ENCODE peak calls at places on chromosomes 16 and 17, in four cellular contexts. One of them, this sample, is unnamed.

GRCh38 chr16:83631006-83631405 is 176.8 kb upstream of the HSBP1 start:
- DNase-seq in body of pancreas: no peak
- DNase-seq in IMR-90: no peak
- DNase-seq in BE2C: no peak
- DNase-seq in this sample: no peak

GRCh38 chr16:88591577-88592021 is 21.4 kb downstream of the ZC3H18 start:
- DNase-seq in body of pancreas: no peak
- DNase-seq in IMR-90: peak
- DNase-seq in BE2C: no peak
- DNase-seq in this sample: no peak

GRCh38 chr16:87145181-87146176 is 171.7 kb downstream of the C16orf95 start:
- DNase-seq in body of pancreas: no peak
- DNase-seq in IMR-90: peak
- DNase-seq in BE2C: no peak
- DNase-seq in this sample: no peak

GRCh38 chr17:17216236-17216635 is 10.1 kb upstream of the PLD6 start:
- DNase-seq in body of pancreas: no peak
- DNase-seq in IMR-90: no peak
- DNase-seq in BE2C: no peak
- DNase-seq in this sample: no peak

GRCh38 chr17:2084766-2085647 is 30.1 kb downstream of the HIC1 start:
- DNase-seq in body of pancreas: no peak
- DNase-seq in IMR-90: peak
- DNase-seq in BE2C: peak
- DNase-seq in this sample: peak

GRCh38 chr17:6530324-6530920 is 25.9 kb downstream of the PITPNM3 start:
- DNase-seq in body of pancreas: no peak
- DNase-seq in IMR-90: no peak
- DNase-seq in BE2C: no peak
- DNase-seq in this sample: no peak

GRCh38 chr16:66326995-66327513 is 39.4 kb upstream of the CDH5 start:
- DNase-seq in body of pancreas: peak
- DNase-seq in IMR-90: no peak
- DNase-seq in BE2C: no peak
- DNase-seq in this sample: no peak

GRCh38 chr16:85563515-85564276 is 49.4 kb upstream of the GSE1 start:
- DNase-seq in body of pancreas: peak
- DNase-seq in IMR-90: peak
- DNase-seq in BE2C: no peak
- DNase-seq in this sample: no peak

GRCh38 chr16:66401610-66402009 is 25.5 kb upstream of the BEAN1 start:
- DNase-seq in body of pancreas: no peak
- DNase-seq in IMR-90: no peak
- DNase-seq in BE2C: no peak
- DNase-seq in this sample: no peak

GRCh38 chr17:45751466-45751865 is 32.7 kb upstream of the CRHR1 start:
- DNase-seq in body of pancreas: no peak
- DNase-seq in IMR-90: no peak
- DNase-seq in BE2C: no peak
- DNase-seq in this sample: no peak

GRCh38 chr17:62179525-62180161 is 114.6 kb upstream of the MED13 start:
- DNase-seq in body of pancreas: no peak
- DNase-seq in IMR-90: peak
- DNase-seq in BE2C: peak
- DNase-seq in this sample: peak

GRCh38 chr17:32875904-32876413 is 965 bp downstream of the MYO1D start:
- DNase-seq in body of pancreas: no peak
- DNase-seq in IMR-90: peak
- DNase-seq in BE2C: no peak
- DNase-seq in this sample: peak

GRCh38 chr16:67284699-67285646 is 5.6 kb downstream of the PLEKHG4 start:
- DNase-seq in body of pancreas: peak
- DNase-seq in IMR-90: peak
- DNase-seq in BE2C: peak
- DNase-seq in this sample: no peak

GRCh38 chr17:72567774-72568173 is 447.0 kb downstream of the SOX9 start:
- DNase-seq in body of pancreas: no peak
- DNase-seq in IMR-90: no peak
- DNase-seq in BE2C: peak
- DNase-seq in this sample: no peak

GRCh38 chr17:22337467-22337866 is 645.1 kb downstream of the KCNJ18 start:
- DNase-seq in body of pancreas: no peak
- DNase-seq in IMR-90: no peak
- DNase-seq in BE2C: no peak
- DNase-seq in this sample: no peak

GRCh38 chr17:48640858-48641180 is 14.7 kb upstream of the HOXB9 start:
- DNase-seq in body of pancreas: no peak
- DNase-seq in IMR-90: no peak
- DNase-seq in BE2C: no peak
- DNase-seq in this sample: no peak

GRCh38 chr16:81666102-81666501 is 113.0 kb upstream of the PLCG2 start:
- DNase-seq in body of pancreas: no peak
- DNase-seq in IMR-90: no peak
- DNase-seq in BE2C: no peak
- DNase-seq in this sample: no peak

GRCh38 chr16:50213939-50214519 is 52.3 kb upstream of the ADCY7 start:
- DNase-seq in body of pancreas: no peak
- DNase-seq in IMR-90: peak
- DNase-seq in BE2C: no peak
- DNase-seq in this sample: peak

GRCh38 chr17:49498037-49498615 is 3.0 kb downstream of the NGFR start:
- DNase-seq in body of pancreas: no peak
- DNase-seq in IMR-90: no peak
- DNase-seq in BE2C: no peak
- DNase-seq in this sample: no peak

GRCh38 chr17:2050246-2050866 is 4.5 kb upstream of the HIC1 start:
- DNase-seq in body of pancreas: peak
- DNase-seq in IMR-90: peak
- DNase-seq in BE2C: peak
- DNase-seq in this sample: peak

GRCh38 chr17:56083475-56083874 is 69.8 kb upstream of the ANKFN1 start:
- DNase-seq in body of pancreas: no peak
- DNase-seq in IMR-90: no peak
- DNase-seq in BE2C: no peak
- DNase-seq in this sample: no peak

GRCh38 chr17:65022751-65023421 is 33.7 kb downstream of the GNA13 start:
- DNase-seq in body of pancreas: no peak
- DNase-seq in IMR-90: peak
- DNase-seq in BE2C: no peak
- DNase-seq in this sample: peak

GRCh38 chr17:55259684-55260111 is 5.1 kb upstream of the HLF start:
- DNase-seq in body of pancreas: no peak
- DNase-seq in IMR-90: no peak
- DNase-seq in BE2C: no peak
- DNase-seq in this sample: no peak

DNA sequence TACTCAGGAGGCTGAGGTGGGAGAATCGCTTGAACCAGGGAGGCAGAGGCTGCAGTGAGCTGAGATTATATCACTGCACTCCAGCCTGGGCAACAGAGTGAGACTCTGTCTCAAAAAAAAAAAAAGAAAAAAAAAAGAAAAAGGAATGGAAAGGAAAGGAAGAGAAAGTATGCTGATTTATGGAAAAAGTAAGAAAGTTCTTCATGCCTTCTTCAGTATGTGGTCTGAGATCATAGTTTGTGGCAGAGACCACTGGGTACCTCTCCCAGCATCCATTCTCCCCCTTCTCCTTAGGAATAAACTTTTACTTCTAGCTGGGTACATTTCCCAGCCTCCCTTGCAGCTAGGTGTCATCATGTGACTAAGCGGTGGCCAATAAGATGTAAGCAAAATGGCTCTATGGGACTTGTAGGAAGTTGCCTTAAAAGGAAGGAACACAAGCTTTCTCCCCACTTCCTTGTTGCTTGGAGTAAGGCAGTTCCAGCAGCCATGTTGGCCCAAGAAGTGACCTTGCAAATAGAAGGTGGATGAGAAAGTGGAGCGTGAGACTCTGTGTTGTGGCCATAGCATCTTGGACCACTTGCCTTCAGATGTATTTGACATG is 26.1 kb upstream of the XPO6 start:
- DNase-seq in body of pancreas: no peak
- DNase-seq in IMR-90: no peak
- DNase-seq in BE2C: no peak
- DNase-seq in this sample: no peak
- TF ChIP-seq CTCF in body of pancreas: no peak
- TF ChIP-seq CTCF in IMR-90: no peak
- TF ChIP-seq CTCF in BE2C: no peak
- TF ChIP-seq CTCF in this sample: no peak

DNA sequence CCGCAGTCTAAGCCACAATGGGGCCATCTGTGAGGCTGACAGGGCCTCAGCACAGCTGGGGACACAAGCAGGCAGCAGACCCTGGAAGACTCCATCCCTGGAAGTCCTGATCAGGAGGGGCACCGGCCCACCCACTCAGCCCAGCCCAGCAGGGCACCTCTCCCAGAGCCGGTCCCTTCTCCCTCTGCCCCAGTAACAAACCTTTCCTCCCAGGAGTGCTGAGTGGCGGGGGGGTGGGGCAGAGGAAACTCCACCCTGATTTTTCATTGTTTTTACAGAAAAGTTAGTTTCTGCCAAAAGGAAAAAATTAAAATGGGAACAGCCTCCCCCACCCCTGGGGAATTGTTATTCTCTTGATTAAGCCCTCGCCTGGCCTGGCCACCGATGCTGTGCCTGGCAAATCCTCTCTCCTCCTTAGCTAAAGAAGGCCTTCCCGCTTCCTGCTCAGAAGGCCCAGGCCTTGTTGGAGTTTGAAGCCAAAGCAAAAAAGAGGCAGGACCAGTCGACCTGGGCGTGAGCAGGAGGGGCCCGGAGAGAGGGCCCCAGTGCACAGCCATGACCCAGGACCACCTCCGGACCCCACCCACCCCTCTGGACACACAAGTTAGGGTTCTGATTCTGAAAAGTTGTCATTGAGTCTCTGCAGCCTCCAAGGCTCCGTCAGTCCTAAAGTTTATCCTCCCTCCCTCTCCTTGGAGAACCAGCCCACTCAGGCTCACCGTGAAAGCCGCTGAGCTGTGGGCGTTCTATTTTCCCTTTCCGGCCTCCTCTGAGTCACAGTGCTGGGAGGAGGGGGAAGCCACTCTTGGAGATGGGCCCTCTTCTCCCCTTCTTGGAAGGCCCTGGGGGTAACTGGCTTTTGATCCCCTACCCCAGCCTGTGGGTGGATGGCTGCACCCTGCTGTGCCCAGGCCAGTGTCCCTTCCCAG is 128.4 kb upstream of the TNRC6C start:
- DNase-seq in body of pancreas: peak
- DNase-seq in IMR-90: peak
- DNase-seq in BE2C: no peak
- DNase-seq in this sample: peak
- H3K4me3 ChIP-seq in body of pancreas: no peak
- H3K4me3 ChIP-seq in IMR-90: no peak
- H3K4me3 ChIP-seq in BE2C: no peak
- H3K4me3 ChIP-seq in this sample: no peak

GRCh38 chr17:66296289-66296725 is 6.1 kb upstream of the PRKCA start:
- DNase-seq in body of pancreas: no peak
- DNase-seq in IMR-90: no peak
- DNase-seq in BE2C: no peak
- DNase-seq in this sample: no peak
- TF ChIP-seq CTCF in body of pancreas: no peak
- TF ChIP-seq CTCF in IMR-90: no peak
- TF ChIP-seq CTCF in BE2C: no peak
- TF ChIP-seq CTCF in this sample: no peak

GRCh38 chr17:11506635-11507034 is 91.6 kb upstream of the DNAH9 start:
- DNase-seq in body of pancreas: peak
- DNase-seq in IMR-90: no peak
- DNase-seq in BE2C: no peak
- DNase-seq in this sample: no peak
- H3K4me3 ChIP-seq in body of pancreas: no peak
- H3K4me3 ChIP-seq in IMR-90: no peak
- H3K4me3 ChIP-seq in BE2C: no peak
- H3K4me3 ChIP-seq in this sample: no peak

DNA sequence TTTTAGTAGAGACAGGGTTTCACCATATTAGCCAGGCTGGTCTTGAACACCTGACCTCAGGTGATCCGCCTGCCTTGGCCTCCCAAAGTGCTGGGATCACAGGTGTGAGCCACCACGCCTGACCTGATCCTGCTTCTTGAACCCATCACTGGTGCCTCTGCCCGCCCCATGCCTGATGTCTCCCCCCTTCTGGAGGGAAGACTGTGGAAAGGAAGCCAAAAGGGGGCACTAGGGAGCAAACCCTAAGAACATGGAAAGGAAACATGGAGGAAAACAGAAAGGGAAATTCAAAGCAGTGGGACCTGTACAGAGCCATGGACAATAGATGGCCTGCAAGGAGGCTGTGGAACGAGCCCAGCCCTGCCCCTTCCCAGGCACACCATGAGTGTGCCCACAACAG is 31.1 kb upstream of the FASN start:
- DNase-seq in body of pancreas: no peak
- DNase-seq in IMR-90: no peak
- DNase-seq in BE2C: no peak
- DNase-seq in this sample: no peak
- TF ChIP-seq CTCF in body of pancreas: no peak
- TF ChIP-seq CTCF in IMR-90: peak
- TF ChIP-seq CTCF in BE2C: peak
- TF ChIP-seq CTCF in this sample: peak

GRCh38 chr17:13931111-13931526 is 138.2 kb upstream of the COX10 start:
- DNase-seq in body of pancreas: no peak
- DNase-seq in IMR-90: peak
- DNase-seq in BE2C: no peak
- DNase-seq in this sample: peak
- H3K4me3 ChIP-seq in body of pancreas: no peak
- H3K4me3 ChIP-seq in IMR-90: no peak
- H3K4me3 ChIP-seq in BE2C: no peak
- H3K4me3 ChIP-seq in this sample: no peak

GRCh38 chr17:3896108-3897099 is 3.6 kb upstream of the CAMKK1 start:
- DNase-seq in body of pancreas: peak
- DNase-seq in IMR-90: no peak
- DNase-seq in BE2C: peak
- DNase-seq in this sample: no peak
- TF ChIP-seq CTCF in body of pancreas: no peak
- TF ChIP-seq CTCF in IMR-90: no peak
- TF ChIP-seq CTCF in BE2C: no peak
- TF ChIP-seq CTCF in this sample: no peak

DNA sequence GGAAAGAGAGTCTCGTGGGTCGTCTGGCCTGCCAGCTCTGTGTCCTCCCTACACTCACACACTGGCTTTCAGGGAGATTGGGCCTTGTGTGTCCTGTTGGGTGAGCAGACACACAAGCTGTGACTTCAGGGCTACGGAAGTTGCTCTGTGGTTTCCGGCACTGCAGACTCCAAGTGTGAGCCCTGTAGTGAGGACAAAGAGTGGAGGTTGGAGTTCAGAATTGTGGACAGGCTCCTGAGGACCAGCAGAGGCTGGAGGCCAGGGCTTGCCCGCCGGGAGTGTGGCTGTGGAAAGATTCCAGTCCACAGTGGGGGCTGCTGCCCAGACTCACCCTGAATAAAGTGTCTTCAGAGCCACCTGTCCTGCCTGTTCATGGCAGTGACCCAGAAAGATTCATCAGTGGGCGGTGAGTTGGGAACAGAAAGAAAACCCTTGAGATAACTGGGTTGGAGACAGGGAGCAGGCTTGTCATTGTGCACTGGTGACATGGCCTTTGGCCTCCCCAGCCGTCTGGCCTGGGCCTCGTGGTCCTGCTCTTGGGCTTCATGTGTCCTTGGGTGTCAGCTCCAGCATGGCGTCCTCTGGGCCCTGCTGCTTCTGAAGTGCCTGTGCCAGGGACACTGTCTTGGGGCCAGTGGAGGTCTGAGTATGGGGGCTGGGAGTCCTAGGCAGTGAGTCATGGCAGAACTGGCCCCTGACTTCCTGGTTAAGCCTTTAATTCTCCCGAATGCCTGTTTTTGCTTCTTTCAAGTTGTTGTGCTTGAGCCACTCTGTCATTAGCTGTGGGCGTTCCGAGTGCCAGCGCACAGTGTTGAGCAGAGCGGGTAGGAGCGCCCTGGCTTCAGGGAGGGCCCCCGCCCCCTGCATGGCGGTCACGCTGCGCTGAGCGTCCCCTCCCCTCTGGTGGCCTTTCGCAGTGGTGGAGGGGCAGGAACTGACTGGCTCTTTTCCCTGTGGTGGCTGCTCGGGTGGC is 19.9 kb upstream of the ZNF750 start:
- DNase-seq in body of pancreas: no peak
- DNase-seq in IMR-90: peak
- DNase-seq in BE2C: peak
- DNase-seq in this sample: peak
- H3K4me3 ChIP-seq in body of pancreas: no peak
- H3K4me3 ChIP-seq in IMR-90: no peak
- H3K4me3 ChIP-seq in BE2C: no peak
- H3K4me3 ChIP-seq in this sample: no peak